ENCODE peak calls at places on chromosomes 1 and 21, in four cellular contexts. One of them, this sample, is unnamed.

GRCh38 chr1:46556822-46557221 is 5.4 kb upstream of the KNCN start:
- DNase-seq in fibroblast of mammary gland: peak; percentile 80
- DNase-seq in kidney: no peak
- DNase-seq in breast epithelium: no peak
- DNase-seq in this sample: no peak

GRCh38 chr1:101371259-101371658 is 134.4 kb downstream of the S1PR1 start:
- DNase-seq in kidney: no peak
- DNase-seq in fibroblast of mammary gland: peak; percentile 87
- DNase-seq in breast epithelium: no peak
- DNase-seq in this sample: no peak

GRCh38 chr1:76018045-76018444 is 56.5 kb upstream of the ST6GALNAC3 start:
- DNase-seq in kidney: no peak
- DNase-seq in breast epithelium: no peak
- DNase-seq in fibroblast of mammary gland: no peak
- DNase-seq in this sample: no peak

GRCh38 chr1:11880911-11881748 is 22.4 kb upstream of the NPPB start:
- DNase-seq in breast epithelium: no peak
- DNase-seq in kidney: peak; percentile 88
- DNase-seq in fibroblast of mammary gland: no peak
- DNase-seq in this sample: no peak

GRCh38 chr1:11147371-11147770 is 41.8 kb upstream of the ANGPTL7 start:
- DNase-seq in breast epithelium: peak; percentile 30
- DNase-seq in kidney: no peak
- DNase-seq in fibroblast of mammary gland: no peak
- DNase-seq in this sample: no peak

GRCh38 chr1:38097256-38097655 is 50.7 kb upstream of the POU3F1 start:
- DNase-seq in breast epithelium: no peak
- DNase-seq in fibroblast of mammary gland: no peak
- DNase-seq in kidney: no peak
- DNase-seq in this sample: no peak

GRCh38 chr1:99767996-99768524 is 1.6 kb upstream of the FRRS1 start:
- DNase-seq in kidney: no peak
- DNase-seq in fibroblast of mammary gland: no peak
- DNase-seq in breast epithelium: no peak
- DNase-seq in this sample: no peak

GRCh38 chr1:85420199-85420598 is 44.8 kb downstream of the DDAH1 start:
- DNase-seq in kidney: no peak
- DNase-seq in fibroblast of mammary gland: no peak
- DNase-seq in breast epithelium: no peak
- DNase-seq in this sample: no peak

DNA sequence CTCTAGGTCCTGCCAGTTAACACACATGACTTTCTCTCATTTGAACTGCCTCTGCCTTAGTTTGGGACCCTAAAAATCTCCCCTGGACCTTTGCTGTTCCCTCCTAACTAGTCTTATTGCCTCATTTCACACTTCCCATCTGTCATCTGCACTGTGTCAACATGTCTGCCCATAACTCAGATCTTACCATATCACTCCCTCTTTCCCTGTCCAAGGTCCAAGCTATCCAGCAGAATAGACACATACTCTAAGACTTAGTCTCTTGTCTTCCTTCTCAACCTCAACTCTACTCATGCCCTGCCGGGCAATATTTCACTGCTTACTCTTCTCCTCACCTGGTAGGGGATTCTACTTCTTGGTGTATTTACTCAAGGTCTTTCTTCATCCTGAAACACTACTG is 79.5 kb upstream of the DAB1 start:
- DNase-seq in fibroblast of mammary gland: no peak
- DNase-seq in breast epithelium: no peak
- DNase-seq in kidney: no peak
- DNase-seq in this sample: no peak
- TF ChIP-seq CTCF in fibroblast of mammary gland: no peak
- TF ChIP-seq CTCF in breast epithelium: no peak
- TF ChIP-seq CTCF in kidney: no peak
- TF ChIP-seq CTCF in this sample: no peak

GRCh38 chr1:183323849-183324683 is 94.1 kb downstream of the NMNAT2 start:
- DNase-seq in kidney: no peak
- DNase-seq in breast epithelium: no peak
- DNase-seq in fibroblast of mammary gland: no peak
- DNase-seq in this sample: no peak
- TF ChIP-seq CTCF in kidney: no peak
- TF ChIP-seq CTCF in breast epithelium: no peak
- TF ChIP-seq CTCF in fibroblast of mammary gland: no peak
- TF ChIP-seq CTCF in this sample: no peak

GRCh38 chr1:2229921-2230700 is 2.0 kb downstream of the SKI start:
- DNase-seq in breast epithelium: no peak
- DNase-seq in fibroblast of mammary gland: peak; percentile 50
- DNase-seq in kidney: peak; percentile 82
- DNase-seq in this sample: no peak

GRCh38 chr1:2227341-2228156 is 570 bp upstream of the SKI start:
- DNase-seq in fibroblast of mammary gland: peak; percentile 94
- DNase-seq in breast epithelium: peak; percentile 95
- DNase-seq in kidney: peak; percentile 99
- DNase-seq in this sample: peak; percentile 99

GRCh38 chr1:2228157-2228594 is at the start of gene SKI:
- DNase-seq in breast epithelium: no peak
- DNase-seq in kidney: no peak
- DNase-seq in fibroblast of mammary gland: no peak
- DNase-seq in this sample: no peak

GRCh38 chr1:2228684-2229031 is 539 bp downstream of the SKI start:
- DNase-seq in fibroblast of mammary gland: no peak
- DNase-seq in breast epithelium: no peak
- DNase-seq in kidney: no peak
- DNase-seq in this sample: peak; percentile 25

GRCh38 chr1:2229032-2229920 is 1.2 kb downstream of the SKI start:
- DNase-seq in fibroblast of mammary gland: peak; percentile 58
- DNase-seq in kidney: peak; percentile 93
- DNase-seq in breast epithelium: no peak
- DNase-seq in this sample: peak; percentile 81
- TF ChIP-seq CTCF in fibroblast of mammary gland: no peak
- TF ChIP-seq CTCF in kidney: no peak
- TF ChIP-seq CTCF in breast epithelium: no peak
- TF ChIP-seq CTCF in this sample: no peak

DNA sequence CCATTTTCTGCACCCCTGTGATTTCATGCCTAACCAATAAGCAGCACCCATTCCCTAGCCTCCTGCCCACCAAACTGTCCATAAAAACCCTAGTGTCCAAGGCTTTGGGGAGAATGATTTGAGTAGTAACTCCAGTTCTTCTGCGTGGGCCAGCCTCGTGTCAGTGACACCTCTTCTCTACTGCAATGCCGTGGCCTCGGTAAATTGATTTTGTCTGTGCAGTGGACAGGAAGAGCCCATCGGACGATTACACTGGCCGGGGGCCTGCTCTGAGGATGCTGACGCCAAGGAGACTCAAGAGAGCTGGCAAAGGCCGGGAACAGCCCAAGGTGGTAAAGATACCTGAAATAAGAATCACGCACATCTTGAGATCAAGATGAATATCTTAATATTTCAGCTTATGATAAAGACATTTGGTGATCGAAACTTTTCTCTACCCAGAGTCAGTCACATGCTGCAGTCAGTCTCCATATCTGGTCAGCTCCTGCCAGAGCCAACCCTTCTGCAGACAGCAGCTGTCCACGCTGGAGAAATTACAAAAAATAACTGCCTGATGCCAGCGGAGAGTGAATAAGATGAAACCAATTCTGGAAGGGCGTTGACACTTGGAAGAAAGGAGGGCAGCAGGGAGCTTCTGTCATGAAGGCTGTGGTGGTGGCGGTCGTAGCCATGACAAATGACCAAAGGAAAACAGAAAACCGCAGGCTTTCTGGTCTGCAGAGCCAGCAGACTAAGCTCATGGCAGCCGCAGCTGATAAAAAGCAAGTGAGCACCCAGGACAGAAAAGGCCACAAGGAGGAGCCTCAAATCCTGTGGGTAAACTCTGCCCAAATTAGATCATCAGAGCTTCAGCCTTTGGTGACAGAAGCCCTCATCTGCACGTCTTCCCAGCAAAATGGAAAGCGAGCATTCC is 29.1 kb downstream of the RSPH1 start:
- DNase-seq in breast epithelium: no peak
- DNase-seq in fibroblast of mammary gland: no peak
- DNase-seq in kidney: peak; percentile 53
- DNase-seq in this sample: no peak
- TF ChIP-seq CTCF in breast epithelium: no peak
- TF ChIP-seq CTCF in fibroblast of mammary gland: no peak
- TF ChIP-seq CTCF in kidney: no peak
- TF ChIP-seq CTCF in this sample: no peak

GRCh38 chr1:62209931-62210595 is 15.4 kb downstream of the L1TD1 start:
- DNase-seq in kidney: no peak
- DNase-seq in fibroblast of mammary gland: peak; percentile 55
- DNase-seq in breast epithelium: no peak
- DNase-seq in this sample: no peak

GRCh38 chr1:62208970-62209369 is 14.3 kb downstream of the L1TD1 start:
- DNase-seq in kidney: no peak
- DNase-seq in fibroblast of mammary gland: no peak
- DNase-seq in breast epithelium: no peak
- DNase-seq in this sample: no peak

GRCh38 chr1:62210960-62211359 is 16.3 kb downstream of the L1TD1 start:
- DNase-seq in kidney: no peak
- DNase-seq in breast epithelium: no peak
- DNase-seq in fibroblast of mammary gland: peak; percentile 6
- DNase-seq in this sample: no peak

GRCh38 chr1:62212411-62212810 is 17.8 kb downstream of the L1TD1 start:
- DNase-seq in fibroblast of mammary gland: no peak
- DNase-seq in kidney: no peak
- DNase-seq in breast epithelium: no peak
- DNase-seq in this sample: no peak

DNA sequence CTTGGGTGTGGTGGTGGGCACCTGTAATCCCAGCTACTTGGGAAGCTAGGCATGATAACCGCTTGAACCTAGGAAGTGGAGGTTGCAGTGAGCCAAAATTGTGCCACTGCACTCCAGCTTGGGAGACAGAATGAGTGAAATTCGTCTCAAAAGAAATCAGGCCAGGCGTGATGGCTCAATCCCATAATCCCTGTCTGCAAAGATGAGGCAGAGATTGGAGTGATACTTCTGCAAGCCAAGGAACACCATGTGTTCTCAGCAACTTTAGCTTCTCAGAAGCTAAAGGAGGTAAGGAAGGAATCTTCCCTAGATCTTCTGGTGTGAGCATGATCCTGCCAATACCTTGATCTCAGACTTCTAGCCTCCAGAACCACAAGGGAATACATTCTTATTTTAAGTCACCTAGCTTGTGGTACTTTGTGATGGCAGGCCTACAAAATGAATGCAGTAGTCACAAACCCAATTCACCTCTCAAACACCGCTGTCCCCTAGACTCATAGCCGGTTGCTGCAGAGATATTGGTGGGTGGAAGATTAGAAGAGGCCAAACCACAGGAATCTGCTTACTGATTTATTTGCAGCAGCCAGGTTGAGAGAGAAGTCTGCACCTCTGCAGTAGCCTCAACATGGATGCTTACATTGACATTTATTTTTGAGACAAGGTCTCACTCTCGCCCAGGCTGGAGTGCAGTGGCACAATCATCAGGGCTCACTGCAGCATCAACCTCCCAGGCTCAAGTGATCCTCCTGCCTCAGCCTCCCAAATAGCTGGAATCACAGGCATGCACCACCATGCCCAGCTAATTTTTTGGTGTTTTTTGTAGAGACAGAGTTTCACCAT is 18.6 kb downstream of the L1TD1 start:
- DNase-seq in breast epithelium: no peak
- DNase-seq in fibroblast of mammary gland: no peak
- DNase-seq in kidney: no peak
- DNase-seq in this sample: no peak
- TF ChIP-seq CTCF in breast epithelium: no peak
- TF ChIP-seq CTCF in fibroblast of mammary gland: no peak
- TF ChIP-seq CTCF in kidney: no peak
- TF ChIP-seq CTCF in this sample: no peak